ENCODE peak calls at places on chromosome 22, in five cellular contexts. One of them, this sample, is unnamed.
A peak's percentile ranks its signal among the peaks of the same experiment; 100 is the strongest.

GRCh38 chr22:44746836-44747519 is 5.4 kb upstream of the ARHGAP8 start:
- DNase-seq in body of pancreas: peak; percentile 37
- DNase-seq in IMR-90: peak; percentile 69
- DNase-seq in adrenal gland: no peak
- DNase-seq in heart left ventricle: no peak
- DNase-seq in this sample: no peak

GRCh38 chr22:33869946-33870345 is 50.3 kb downstream of the LARGE1 start:
- DNase-seq in body of pancreas: no peak
- DNase-seq in IMR-90: peak; percentile 27
- DNase-seq in adrenal gland: no peak
- DNase-seq in heart left ventricle: no peak
- DNase-seq in this sample: no peak

GRCh38 chr22:47035443-47035881 is 273.0 kb downstream of the TBC1D22A start:
- DNase-seq in body of pancreas: no peak
- DNase-seq in IMR-90: no peak
- DNase-seq in adrenal gland: no peak
- DNase-seq in heart left ventricle: no peak
- DNase-seq in this sample: no peak

GRCh38 chr22:46774456-46775363 is 12.3 kb downstream of the TBC1D22A start:
- DNase-seq in body of pancreas: no peak
- DNase-seq in IMR-90: no peak
- DNase-seq in adrenal gland: no peak
- DNase-seq in heart left ventricle: no peak
- DNase-seq in this sample: no peak

GRCh38 chr22:32605576-32605975 is 131.0 kb downstream of the FBXO7 start:
- DNase-seq in body of pancreas: no peak
- DNase-seq in IMR-90: no peak
- DNase-seq in adrenal gland: no peak
- DNase-seq in heart left ventricle: no peak
- DNase-seq in this sample: no peak

GRCh38 chr22:47929073-47929472 is 1166.6 kb downstream of the TBC1D22A start:
- DNase-seq in body of pancreas: no peak
- DNase-seq in IMR-90: no peak
- DNase-seq in adrenal gland: no peak
- DNase-seq in heart left ventricle: no peak
- DNase-seq in this sample: no peak

GRCh38 chr22:32556150-32556549 is 81.5 kb downstream of the FBXO7 start:
- DNase-seq in body of pancreas: no peak
- DNase-seq in IMR-90: no peak
- DNase-seq in adrenal gland: no peak
- DNase-seq in heart left ventricle: no peak
- DNase-seq in this sample: no peak

GRCh38 chr22:28899199-28899853 is 16.0 kb downstream of the ZNRF3 start:
- DNase-seq in body of pancreas: no peak
- DNase-seq in IMR-90: peak; percentile 20
- DNase-seq in adrenal gland: no peak
- DNase-seq in heart left ventricle: no peak
- DNase-seq in this sample: no peak

GRCh38 chr22:31106651-31107205 is 640 bp downstream of the SELENOM start:
- DNase-seq in body of pancreas: no peak
- DNase-seq in IMR-90: peak; percentile 55
- DNase-seq in adrenal gland: no peak
- DNase-seq in heart left ventricle: peak; percentile 52
- DNase-seq in this sample: no peak

GRCh38 chr22:17359501-17359900 is 9.8 kb upstream of the CECR2 start:
- DNase-seq in body of pancreas: no peak
- DNase-seq in IMR-90: no peak
- DNase-seq in adrenal gland: no peak
- DNase-seq in heart left ventricle: no peak
- DNase-seq in this sample: no peak

GRCh38 chr22:37686002-37686982 is at the start of gene NOL12:
- DNase-seq in body of pancreas: peak; percentile 84
- DNase-seq in IMR-90: peak; percentile 86
- DNase-seq in adrenal gland: peak; percentile 81
- DNase-seq in heart left ventricle: peak; percentile 83
- DNase-seq in this sample: no peak

GRCh38 chr22:19105867-19106802 is 16.1 kb downstream of the DGCR2 start:
- DNase-seq in body of pancreas: peak; percentile 35
- DNase-seq in IMR-90: no peak
- DNase-seq in adrenal gland: no peak
- DNase-seq in heart left ventricle: no peak
- DNase-seq in this sample: no peak

GRCh38 chr22:37326726-37327125 is 44.4 kb downstream of the CYTH4 start:
- DNase-seq in body of pancreas: peak; percentile 78
- DNase-seq in IMR-90: no peak
- DNase-seq in adrenal gland: no peak
- DNase-seq in heart left ventricle: no peak
- DNase-seq in this sample: no peak

GRCh38 chr22:44550666-44551491 is 52.8 kb upstream of the RTL6 start:
- DNase-seq in body of pancreas: no peak
- DNase-seq in IMR-90: peak; percentile 98
- DNase-seq in adrenal gland: peak; percentile 36
- DNase-seq in heart left ventricle: no peak
- DNase-seq in this sample: peak; percentile 89

DNA sequence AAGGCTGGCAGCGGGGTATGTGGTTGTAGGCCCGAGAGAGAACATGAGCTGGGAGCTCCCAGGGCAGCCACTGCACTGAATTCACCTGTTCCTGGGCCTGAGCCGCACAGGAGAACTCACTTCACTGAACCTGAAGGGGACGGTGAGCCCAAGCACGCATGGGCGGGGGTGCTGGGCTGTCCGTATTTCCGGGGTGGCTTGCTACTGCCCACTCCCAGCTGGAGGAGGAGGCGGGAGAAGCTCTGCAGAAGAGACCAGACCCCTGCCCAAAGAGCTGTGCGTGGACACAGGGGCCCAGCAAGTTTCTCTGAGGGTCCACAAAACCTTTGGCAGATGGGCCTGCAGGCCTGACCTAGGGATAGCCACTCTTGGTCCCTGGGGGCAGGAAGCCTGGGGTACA is 4.8 kb downstream of the TTLL12 start:
- DNase-seq in body of pancreas: no peak
- DNase-seq in IMR-90: no peak
- DNase-seq in adrenal gland: no peak
- DNase-seq in heart left ventricle: no peak
- DNase-seq in this sample: no peak
- TF ChIP-seq POLR2A in body of pancreas: no peak
- TF ChIP-seq POLR2A in IMR-90: no peak
- TF ChIP-seq POLR2A in adrenal gland: no peak
- TF ChIP-seq POLR2A in heart left ventricle: no peak
- TF ChIP-seq POLR2A in this sample: no peak

GRCh38 chr22:40838486-40838885 is 18.0 kb downstream of the ST13 start:
- DNase-seq in body of pancreas: no peak
- DNase-seq in IMR-90: no peak
- DNase-seq in adrenal gland: no peak
- DNase-seq in heart left ventricle: no peak
- DNase-seq in this sample: no peak

GRCh38 chr22:40829131-40829530 is 10.0 kb upstream of the SLC25A17 start:
- DNase-seq in body of pancreas: no peak
- DNase-seq in IMR-90: no peak
- DNase-seq in adrenal gland: no peak
- DNase-seq in heart left ventricle: no peak
- DNase-seq in this sample: no peak

DNA sequence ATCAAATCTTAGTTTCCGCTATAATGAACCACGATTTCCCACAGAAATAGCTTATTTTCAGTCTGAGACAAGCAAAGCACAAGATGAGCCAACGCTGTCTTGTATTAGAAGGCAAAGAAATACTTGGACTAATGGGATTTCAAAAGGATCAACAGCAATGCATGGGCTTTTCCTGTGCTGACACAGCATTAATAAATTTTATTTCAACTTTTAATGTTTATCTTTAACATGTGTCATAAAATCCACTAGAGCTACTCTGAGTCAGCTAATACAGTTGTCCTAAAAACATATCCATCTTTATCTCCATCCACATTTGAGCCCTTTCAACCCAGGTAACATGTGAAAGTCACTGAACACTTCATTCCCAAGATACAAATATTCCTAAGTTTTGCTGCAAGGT is 15.5 kb upstream of the SLC25A17 start:
- DNase-seq in body of pancreas: no peak
- DNase-seq in IMR-90: no peak
- DNase-seq in adrenal gland: no peak
- DNase-seq in heart left ventricle: no peak
- DNase-seq in this sample: no peak
- H3K27ac ChIP-seq in body of pancreas: no peak overlapping the region
- H3K27ac ChIP-seq in IMR-90: no peak overlapping the region
- H3K27ac ChIP-seq in adrenal gland: no peak overlapping the region
- H3K27ac ChIP-seq in heart left ventricle: no peak overlapping the region
- H3K27ac ChIP-seq in this sample: no peak overlapping the region

GRCh38 chr22:20319745-20320658 is at the start of gene DGCR6L:
- DNase-seq in body of pancreas: peak; percentile 96
- DNase-seq in IMR-90: peak; percentile 93
- DNase-seq in adrenal gland: peak; percentile 97
- DNase-seq in heart left ventricle: peak; percentile 98
- DNase-seq in this sample: peak; percentile 94
- TF ChIP-seq POLR2A in body of pancreas: peak; percentile 75
- TF ChIP-seq POLR2A in IMR-90: peak; percentile 67
- TF ChIP-seq POLR2A in adrenal gland: peak; percentile 70
- TF ChIP-seq POLR2A in heart left ventricle: no peak
- TF ChIP-seq POLR2A in this sample: peak; percentile 65

GRCh38 chr22:23531966-23532735 is 47.9 kb downstream of the IGLL1 start:
- DNase-seq in body of pancreas: no peak
- DNase-seq in IMR-90: no peak
- DNase-seq in adrenal gland: no peak
- DNase-seq in heart left ventricle: no peak
- DNase-seq in this sample: no peak
- H3K27ac ChIP-seq in body of pancreas: no peak overlapping the region
- H3K27ac ChIP-seq in IMR-90: no peak overlapping the region
- H3K27ac ChIP-seq in adrenal gland: no peak overlapping the region
- H3K27ac ChIP-seq in heart left ventricle: no peak overlapping the region
- H3K27ac ChIP-seq in this sample: no peak overlapping the region

DNA sequence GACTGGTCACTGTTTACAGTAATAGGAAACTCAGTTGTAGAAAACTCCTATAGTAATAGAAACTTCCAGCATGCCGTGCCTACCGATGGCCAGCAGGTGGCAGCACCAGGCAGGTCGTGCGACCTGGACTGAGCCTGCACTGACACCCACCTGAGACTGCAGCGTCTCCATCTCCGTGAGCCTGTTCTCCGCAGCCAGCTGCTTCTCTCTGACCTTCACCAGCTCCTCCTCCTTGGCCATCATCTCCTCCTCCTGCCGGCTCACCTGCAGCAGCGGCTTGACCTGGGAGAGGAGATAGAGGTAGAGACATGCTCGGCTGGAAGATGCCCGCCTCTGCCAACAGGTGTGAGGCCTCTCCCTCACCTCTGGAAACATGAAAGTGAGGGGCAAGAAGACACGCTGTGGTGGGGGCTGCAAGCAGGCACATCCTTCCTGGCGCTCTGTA is 48.5 kb downstream of the APOL1 start:
- DNase-seq in body of pancreas: peak; percentile 81
- DNase-seq in IMR-90: peak; percentile 73
- DNase-seq in adrenal gland: peak; percentile 76
- DNase-seq in heart left ventricle: peak; percentile 74
- DNase-seq in this sample: no peak
- TF ChIP-seq POLR2A in body of pancreas: peak; percentile 7
- TF ChIP-seq POLR2A in IMR-90: peak; percentile 46
- TF ChIP-seq POLR2A in adrenal gland: no peak
- TF ChIP-seq POLR2A in heart left ventricle: no peak
- TF ChIP-seq POLR2A in this sample: no peak

GRCh38 chr22:49448546-49448945 is 379.1 kb downstream of the BRD1 start:
- DNase-seq in body of pancreas: no peak
- DNase-seq in IMR-90: no peak
- DNase-seq in adrenal gland: no peak
- DNase-seq in heart left ventricle: no peak
- DNase-seq in this sample: no peak
- H3K27ac ChIP-seq in body of pancreas: no peak overlapping the region
- H3K27ac ChIP-seq in IMR-90: no peak overlapping the region
- H3K27ac ChIP-seq in adrenal gland: no peak overlapping the region
- H3K27ac ChIP-seq in heart left ventricle: no peak overlapping the region
- H3K27ac ChIP-seq in this sample: no peak overlapping the region

GRCh38 chr22:20994902-20995241 is 7.0 kb downstream of the THAP7 start:
- DNase-seq in body of pancreas: no peak
- DNase-seq in IMR-90: no peak
- DNase-seq in adrenal gland: no peak
- DNase-seq in heart left ventricle: no peak
- DNase-seq in this sample: no peak

GRCh38 chr22:20997536-20998257 is 4.2 kb downstream of the THAP7 start:
- DNase-seq in body of pancreas: no peak
- DNase-seq in IMR-90: no peak
- DNase-seq in adrenal gland: no peak
- DNase-seq in heart left ventricle: peak; percentile 6
- DNase-seq in this sample: no peak

GRCh38 chr22:20995329-20996030 is 6.4 kb downstream of the THAP7 start:
- DNase-seq in body of pancreas: no peak
- DNase-seq in IMR-90: no peak
- DNase-seq in adrenal gland: no peak
- DNase-seq in heart left ventricle: peak; percentile 5
- DNase-seq in this sample: no peak

GRCh38 chr22:20996598-20997535 is 5.1 kb downstream of the THAP7 start:
- DNase-seq in body of pancreas: no peak
- DNase-seq in IMR-90: no peak
- DNase-seq in adrenal gland: no peak
- DNase-seq in heart left ventricle: peak; percentile 6
- DNase-seq in this sample: no peak

DNA sequence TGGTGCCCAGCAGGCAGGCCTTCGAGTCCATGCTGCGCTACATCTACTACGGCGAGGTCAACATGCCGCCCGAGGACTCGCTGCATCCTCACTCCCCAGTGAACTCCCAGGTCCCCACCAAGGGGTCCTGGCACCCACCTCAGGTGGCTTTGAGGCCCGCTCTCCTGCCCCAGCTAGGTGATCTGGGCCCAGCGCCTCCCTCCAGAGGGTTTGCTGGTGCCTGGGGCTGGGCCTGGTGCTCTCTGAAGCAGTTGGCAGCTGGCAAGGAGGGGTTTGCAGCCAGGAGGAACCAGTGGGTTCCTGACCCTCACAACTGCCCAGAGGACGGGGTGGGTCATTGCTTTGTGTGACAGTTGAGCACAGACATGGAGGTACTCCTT is 5.9 kb downstream of the THAP7 start:
- DNase-seq in body of pancreas: no peak
- DNase-seq in IMR-90: no peak
- DNase-seq in adrenal gland: no peak
- DNase-seq in heart left ventricle: peak; percentile 4
- DNase-seq in this sample: no peak
- TF ChIP-seq POLR2A in body of pancreas: no peak
- TF ChIP-seq POLR2A in IMR-90: no peak
- TF ChIP-seq POLR2A in adrenal gland: no peak
- TF ChIP-seq POLR2A in heart left ventricle: no peak
- TF ChIP-seq POLR2A in this sample: no peak

This sample was measured in vagina.